ENCODE peak calls at places on chromosomes 16 and 17, in eight cellular contexts. One of them, this sample, is unnamed.

GRCh38 chr16:23155445-23156049 is 6.3 kb upstream of the USP31 start:
- DNase-seq in NCI-H226: no peak
- DNase-seq in activated naive CD8-positive, alpha-beta T cell treated with anti-CD3 and anti-CD28 coated beads, Interleukin-2, amount 50 U/mL, for 16 hours: no peak
- DNase-seq in neural progenitor cell: peak
- DNase-seq in neuronal stem cell: no peak
- DNase-seq in stimulated activated CD4-positive, alpha-beta T cell treated with anti-CD3 and anti-CD28 coated beads, Interleukin-4, amount 100 ng/mL, for 1 hour: peak
- DNase-seq in KBM-7: peak
- DNase-seq in fibroblast of the conjunctiva: no peak
- DNase-seq in this sample: no peak

GRCh38 chr17:4161560-4162221 is 18.7 kb downstream of the CYB5D2 start:
- DNase-seq in NCI-H226: peak
- DNase-seq in activated naive CD8-positive, alpha-beta T cell treated with anti-CD3 and anti-CD28 coated beads, Interleukin-2, amount 50 U/mL, for 16 hours: no peak
- DNase-seq in neural progenitor cell: peak
- DNase-seq in neuronal stem cell: no peak
- DNase-seq in stimulated activated CD4-positive, alpha-beta T cell treated with anti-CD3 and anti-CD28 coated beads, Interleukin-4, amount 100 ng/mL, for 1 hour: no peak
- DNase-seq in KBM-7: peak
- DNase-seq in fibroblast of the conjunctiva: no peak
- DNase-seq in this sample: no peak

GRCh38 chr16:65781363-65781762 is 585.1 kb upstream of the CDH5 start:
- DNase-seq in NCI-H226: peak
- DNase-seq in activated naive CD8-positive, alpha-beta T cell treated with anti-CD3 and anti-CD28 coated beads, Interleukin-2, amount 50 U/mL, for 16 hours: no peak
- DNase-seq in neural progenitor cell: no peak
- DNase-seq in neuronal stem cell: no peak
- DNase-seq in stimulated activated CD4-positive, alpha-beta T cell treated with anti-CD3 and anti-CD28 coated beads, Interleukin-4, amount 100 ng/mL, for 1 hour: no peak
- DNase-seq in KBM-7: no peak
- DNase-seq in fibroblast of the conjunctiva: no peak
- DNase-seq in this sample: no peak

GRCh38 chr16:87190288-87191240 is 126.6 kb downstream of the C16orf95 start:
- DNase-seq in NCI-H226: no peak
- DNase-seq in activated naive CD8-positive, alpha-beta T cell treated with anti-CD3 and anti-CD28 coated beads, Interleukin-2, amount 50 U/mL, for 16 hours: no peak
- DNase-seq in neural progenitor cell: no peak
- DNase-seq in neuronal stem cell: no peak
- DNase-seq in stimulated activated CD4-positive, alpha-beta T cell treated with anti-CD3 and anti-CD28 coated beads, Interleukin-4, amount 100 ng/mL, for 1 hour: no peak
- DNase-seq in KBM-7: no peak
- DNase-seq in fibroblast of the conjunctiva: no peak
- DNase-seq in this sample: no peak

GRCh38 chr16:23254338-23254737 is 47.8 kb upstream of the SCNN1B start:
- DNase-seq in NCI-H226: no peak
- DNase-seq in activated naive CD8-positive, alpha-beta T cell treated with anti-CD3 and anti-CD28 coated beads, Interleukin-2, amount 50 U/mL, for 16 hours: no peak
- DNase-seq in neural progenitor cell: peak
- DNase-seq in neuronal stem cell: no peak
- DNase-seq in stimulated activated CD4-positive, alpha-beta T cell treated with anti-CD3 and anti-CD28 coated beads, Interleukin-4, amount 100 ng/mL, for 1 hour: no peak
- DNase-seq in KBM-7: peak
- DNase-seq in fibroblast of the conjunctiva: no peak
- DNase-seq in this sample: no peak

GRCh38 chr17:31373150-31374082 is 18.1 kb upstream of the RAB11FIP4 start:
- DNase-seq in NCI-H226: peak
- DNase-seq in activated naive CD8-positive, alpha-beta T cell treated with anti-CD3 and anti-CD28 coated beads, Interleukin-2, amount 50 U/mL, for 16 hours: no peak
- DNase-seq in neural progenitor cell: peak
- DNase-seq in neuronal stem cell: no peak
- DNase-seq in stimulated activated CD4-positive, alpha-beta T cell treated with anti-CD3 and anti-CD28 coated beads, Interleukin-4, amount 100 ng/mL, for 1 hour: no peak
- DNase-seq in KBM-7: peak
- DNase-seq in fibroblast of the conjunctiva: peak
- DNase-seq in this sample: peak

GRCh38 chr17:62852195-62852594 is 44.1 kb upstream of the MARCHF10 start:
- DNase-seq in NCI-H226: no peak
- DNase-seq in activated naive CD8-positive, alpha-beta T cell treated with anti-CD3 and anti-CD28 coated beads, Interleukin-2, amount 50 U/mL, for 16 hours: no peak
- DNase-seq in neural progenitor cell: no peak
- DNase-seq in neuronal stem cell: no peak
- DNase-seq in stimulated activated CD4-positive, alpha-beta T cell treated with anti-CD3 and anti-CD28 coated beads, Interleukin-4, amount 100 ng/mL, for 1 hour: no peak
- DNase-seq in KBM-7: no peak
- DNase-seq in fibroblast of the conjunctiva: no peak
- DNase-seq in this sample: no peak

GRCh38 chr17:47286198-47286914 is 32.7 kb downstream of the ITGB3 start:
- DNase-seq in NCI-H226: no peak
- DNase-seq in activated naive CD8-positive, alpha-beta T cell treated with anti-CD3 and anti-CD28 coated beads, Interleukin-2, amount 50 U/mL, for 16 hours: no peak
- DNase-seq in neural progenitor cell: no peak
- DNase-seq in neuronal stem cell: no peak
- DNase-seq in stimulated activated CD4-positive, alpha-beta T cell treated with anti-CD3 and anti-CD28 coated beads, Interleukin-4, amount 100 ng/mL, for 1 hour: no peak
- DNase-seq in KBM-7: no peak
- DNase-seq in fibroblast of the conjunctiva: no peak
- DNase-seq in this sample: no peak

GRCh38 chr17:18139949-18140348 is 31.4 kb downstream of the MYO15A start:
- DNase-seq in NCI-H226: no peak
- DNase-seq in activated naive CD8-positive, alpha-beta T cell treated with anti-CD3 and anti-CD28 coated beads, Interleukin-2, amount 50 U/mL, for 16 hours: no peak
- DNase-seq in neural progenitor cell: peak
- DNase-seq in neuronal stem cell: no peak
- DNase-seq in stimulated activated CD4-positive, alpha-beta T cell treated with anti-CD3 and anti-CD28 coated beads, Interleukin-4, amount 100 ng/mL, for 1 hour: no peak
- DNase-seq in KBM-7: no peak
- DNase-seq in fibroblast of the conjunctiva: peak
- DNase-seq in this sample: no peak

GRCh38 chr16:84478172-84478948 is 26.1 kb downstream of the MEAK7 start:
- DNase-seq in NCI-H226: peak
- DNase-seq in activated naive CD8-positive, alpha-beta T cell treated with anti-CD3 and anti-CD28 coated beads, Interleukin-2, amount 50 U/mL, for 16 hours: no peak
- DNase-seq in neural progenitor cell: no peak
- DNase-seq in neuronal stem cell: no peak
- DNase-seq in stimulated activated CD4-positive, alpha-beta T cell treated with anti-CD3 and anti-CD28 coated beads, Interleukin-4, amount 100 ng/mL, for 1 hour: no peak
- DNase-seq in KBM-7: no peak
- DNase-seq in fibroblast of the conjunctiva: no peak
- DNase-seq in this sample: peak

GRCh38 chr17:47694018-47694817 is at the start of gene TBKBP1:
- DNase-seq in NCI-H226: no peak
- DNase-seq in activated naive CD8-positive, alpha-beta T cell treated with anti-CD3 and anti-CD28 coated beads, Interleukin-2, amount 50 U/mL, for 16 hours: peak
- DNase-seq in neural progenitor cell: peak
- DNase-seq in neuronal stem cell: peak
- DNase-seq in stimulated activated CD4-positive, alpha-beta T cell treated with anti-CD3 and anti-CD28 coated beads, Interleukin-4, amount 100 ng/mL, for 1 hour: peak
- DNase-seq in KBM-7: peak
- DNase-seq in fibroblast of the conjunctiva: no peak
- DNase-seq in this sample: no peak

GRCh38 chr17:65554568-65555223 is 6.8 kb downstream of the AXIN2 start:
- DNase-seq in NCI-H226: no peak
- DNase-seq in activated naive CD8-positive, alpha-beta T cell treated with anti-CD3 and anti-CD28 coated beads, Interleukin-2, amount 50 U/mL, for 16 hours: no peak
- DNase-seq in neural progenitor cell: peak
- DNase-seq in neuronal stem cell: no peak
- DNase-seq in stimulated activated CD4-positive, alpha-beta T cell treated with anti-CD3 and anti-CD28 coated beads, Interleukin-4, amount 100 ng/mL, for 1 hour: no peak
- DNase-seq in KBM-7: no peak
- DNase-seq in fibroblast of the conjunctiva: no peak
- DNase-seq in this sample: no peak

GRCh38 chr16:90020838-90021382 is 1.7 kb upstream of the DBNDD1 start:
- DNase-seq in NCI-H226: peak
- DNase-seq in activated naive CD8-positive, alpha-beta T cell treated with anti-CD3 and anti-CD28 coated beads, Interleukin-2, amount 50 U/mL, for 16 hours: no peak
- DNase-seq in neural progenitor cell: no peak
- DNase-seq in neuronal stem cell: no peak
- DNase-seq in stimulated activated CD4-positive, alpha-beta T cell treated with anti-CD3 and anti-CD28 coated beads, Interleukin-4, amount 100 ng/mL, for 1 hour: no peak
- DNase-seq in KBM-7: peak
- DNase-seq in fibroblast of the conjunctiva: no peak
- DNase-seq in this sample: peak

GRCh38 chr17:38893612-38894011 is 23.8 kb downstream of the LASP1 start:
- DNase-seq in NCI-H226: no peak
- DNase-seq in activated naive CD8-positive, alpha-beta T cell treated with anti-CD3 and anti-CD28 coated beads, Interleukin-2, amount 50 U/mL, for 16 hours: no peak
- DNase-seq in neural progenitor cell: peak
- DNase-seq in neuronal stem cell: no peak
- DNase-seq in stimulated activated CD4-positive, alpha-beta T cell treated with anti-CD3 and anti-CD28 coated beads, Interleukin-4, amount 100 ng/mL, for 1 hour: no peak
- DNase-seq in KBM-7: peak
- DNase-seq in fibroblast of the conjunctiva: no peak
- DNase-seq in this sample: no peak

GRCh38 chr16:79264237-79265104 is 336.1 kb downstream of the MAF start:
- DNase-seq in NCI-H226: no peak
- DNase-seq in activated naive CD8-positive, alpha-beta T cell treated with anti-CD3 and anti-CD28 coated beads, Interleukin-2, amount 50 U/mL, for 16 hours: no peak
- DNase-seq in neural progenitor cell: no peak
- DNase-seq in neuronal stem cell: no peak
- DNase-seq in stimulated activated CD4-positive, alpha-beta T cell treated with anti-CD3 and anti-CD28 coated beads, Interleukin-4, amount 100 ng/mL, for 1 hour: no peak
- DNase-seq in KBM-7: no peak
- DNase-seq in fibroblast of the conjunctiva: no peak
- DNase-seq in this sample: no peak

GRCh38 chr16:27304881-27305280 is 8.9 kb upstream of the IL4R start:
- DNase-seq in NCI-H226: no peak
- DNase-seq in activated naive CD8-positive, alpha-beta T cell treated with anti-CD3 and anti-CD28 coated beads, Interleukin-2, amount 50 U/mL, for 16 hours: no peak
- DNase-seq in neural progenitor cell: no peak
- DNase-seq in neuronal stem cell: no peak
- DNase-seq in stimulated activated CD4-positive, alpha-beta T cell treated with anti-CD3 and anti-CD28 coated beads, Interleukin-4, amount 100 ng/mL, for 1 hour: no peak
- DNase-seq in KBM-7: no peak
- DNase-seq in fibroblast of the conjunctiva: no peak
- DNase-seq in this sample: no peak

GRCh38 chr16:364595-365491 is 5.5 kb downstream of the MRPL28 start:
- DNase-seq in NCI-H226: no peak
- DNase-seq in activated naive CD8-positive, alpha-beta T cell treated with anti-CD3 and anti-CD28 coated beads, Interleukin-2, amount 50 U/mL, for 16 hours: no peak
- DNase-seq in neural progenitor cell: no peak
- DNase-seq in neuronal stem cell: no peak
- DNase-seq in stimulated activated CD4-positive, alpha-beta T cell treated with anti-CD3 and anti-CD28 coated beads, Interleukin-4, amount 100 ng/mL, for 1 hour: no peak
- DNase-seq in KBM-7: no peak
- DNase-seq in fibroblast of the conjunctiva: no peak
- DNase-seq in this sample: no peak

GRCh38 chr17:17943281-17943984 is 28.8 kb downstream of the TOM1L2 start:
- DNase-seq in NCI-H226: peak
- DNase-seq in activated naive CD8-positive, alpha-beta T cell treated with anti-CD3 and anti-CD28 coated beads, Interleukin-2, amount 50 U/mL, for 16 hours: no peak
- DNase-seq in neural progenitor cell: no peak
- DNase-seq in neuronal stem cell: no peak
- DNase-seq in stimulated activated CD4-positive, alpha-beta T cell treated with anti-CD3 and anti-CD28 coated beads, Interleukin-4, amount 100 ng/mL, for 1 hour: no peak
- DNase-seq in KBM-7: no peak
- DNase-seq in fibroblast of the conjunctiva: no peak
- DNase-seq in this sample: no peak

GRCh38 chr17:292016-292415 is 60.6 kb downstream of the RPH3AL start:
- DNase-seq in NCI-H226: no peak
- DNase-seq in activated naive CD8-positive, alpha-beta T cell treated with anti-CD3 and anti-CD28 coated beads, Interleukin-2, amount 50 U/mL, for 16 hours: no peak
- DNase-seq in neural progenitor cell: no peak
- DNase-seq in neuronal stem cell: no peak
- DNase-seq in stimulated activated CD4-positive, alpha-beta T cell treated with anti-CD3 and anti-CD28 coated beads, Interleukin-4, amount 100 ng/mL, for 1 hour: no peak
- DNase-seq in KBM-7: no peak
- DNase-seq in fibroblast of the conjunctiva: no peak
- DNase-seq in this sample: no peak

GRCh38 chr17:77405867-77406513 is 265.2 kb downstream of the SEC14L1 start:
- DNase-seq in NCI-H226: no peak
- DNase-seq in activated naive CD8-positive, alpha-beta T cell treated with anti-CD3 and anti-CD28 coated beads, Interleukin-2, amount 50 U/mL, for 16 hours: no peak
- DNase-seq in neural progenitor cell: no peak
- DNase-seq in neuronal stem cell: no peak
- DNase-seq in stimulated activated CD4-positive, alpha-beta T cell treated with anti-CD3 and anti-CD28 coated beads, Interleukin-4, amount 100 ng/mL, for 1 hour: no peak
- DNase-seq in KBM-7: peak
- DNase-seq in fibroblast of the conjunctiva: no peak
- DNase-seq in this sample: no peak

GRCh38 chr16:82603784-82604411 is 22.9 kb upstream of the CDH13 start:
- DNase-seq in NCI-H226: no peak
- DNase-seq in activated naive CD8-positive, alpha-beta T cell treated with anti-CD3 and anti-CD28 coated beads, Interleukin-2, amount 50 U/mL, for 16 hours: no peak
- DNase-seq in neural progenitor cell: peak
- DNase-seq in neuronal stem cell: peak
- DNase-seq in stimulated activated CD4-positive, alpha-beta T cell treated with anti-CD3 and anti-CD28 coated beads, Interleukin-4, amount 100 ng/mL, for 1 hour: no peak
- DNase-seq in KBM-7: no peak
- DNase-seq in fibroblast of the conjunctiva: peak
- DNase-seq in this sample: peak

GRCh38 chr16:58639230-58639629 is 9.6 kb upstream of the CNOT1 start:
- DNase-seq in NCI-H226: no peak
- DNase-seq in activated naive CD8-positive, alpha-beta T cell treated with anti-CD3 and anti-CD28 coated beads, Interleukin-2, amount 50 U/mL, for 16 hours: no peak
- DNase-seq in neural progenitor cell: no peak
- DNase-seq in neuronal stem cell: no peak
- DNase-seq in stimulated activated CD4-positive, alpha-beta T cell treated with anti-CD3 and anti-CD28 coated beads, Interleukin-4, amount 100 ng/mL, for 1 hour: no peak
- DNase-seq in KBM-7: no peak
- DNase-seq in fibroblast of the conjunctiva: no peak
- DNase-seq in this sample: no peak

GRCh38 chr17:7435676-7436555 is 681 bp downstream of the TMEM102 start:
- DNase-seq in NCI-H226: no peak
- DNase-seq in activated naive CD8-positive, alpha-beta T cell treated with anti-CD3 and anti-CD28 coated beads, Interleukin-2, amount 50 U/mL, for 16 hours: no peak
- DNase-seq in neural progenitor cell: peak
- DNase-seq in neuronal stem cell: peak
- DNase-seq in stimulated activated CD4-positive, alpha-beta T cell treated with anti-CD3 and anti-CD28 coated beads, Interleukin-4, amount 100 ng/mL, for 1 hour: peak
- DNase-seq in KBM-7: peak
- DNase-seq in fibroblast of the conjunctiva: no peak
- DNase-seq in this sample: no peak

GRCh38 chr17:35239823-35240222 is 3.0 kb upstream of the SLFN5 start:
- DNase-seq in NCI-H226: no peak
- DNase-seq in activated naive CD8-positive, alpha-beta T cell treated with anti-CD3 and anti-CD28 coated beads, Interleukin-2, amount 50 U/mL, for 16 hours: no peak
- DNase-seq in neural progenitor cell: no peak
- DNase-seq in neuronal stem cell: no peak
- DNase-seq in stimulated activated CD4-positive, alpha-beta T cell treated with anti-CD3 and anti-CD28 coated beads, Interleukin-4, amount 100 ng/mL, for 1 hour: no peak
- DNase-seq in KBM-7: no peak
- DNase-seq in fibroblast of the conjunctiva: no peak
- DNase-seq in this sample: no peak

GRCh38 chr17:6823011-6823442 is 8.5 kb downstream of the TEKT1 start:
- DNase-seq in NCI-H226: peak
- DNase-seq in activated naive CD8-positive, alpha-beta T cell treated with anti-CD3 and anti-CD28 coated beads, Interleukin-2, amount 50 U/mL, for 16 hours: no peak
- DNase-seq in neural progenitor cell: no peak
- DNase-seq in neuronal stem cell: no peak
- DNase-seq in stimulated activated CD4-positive, alpha-beta T cell treated with anti-CD3 and anti-CD28 coated beads, Interleukin-4, amount 100 ng/mL, for 1 hour: no peak
- DNase-seq in KBM-7: no peak
- DNase-seq in fibroblast of the conjunctiva: peak
- DNase-seq in this sample: no peak

GRCh38 chr17:7220593-7221280 is 999 bp downstream of the ACADVL start:
- DNase-seq in NCI-H226: peak
- DNase-seq in activated naive CD8-positive, alpha-beta T cell treated with anti-CD3 and anti-CD28 coated beads, Interleukin-2, amount 50 U/mL, for 16 hours: no peak
- DNase-seq in neural progenitor cell: peak
- DNase-seq in neuronal stem cell: no peak
- DNase-seq in stimulated activated CD4-positive, alpha-beta T cell treated with anti-CD3 and anti-CD28 coated beads, Interleukin-4, amount 100 ng/mL, for 1 hour: peak
- DNase-seq in KBM-7: peak
- DNase-seq in fibroblast of the conjunctiva: peak
- DNase-seq in this sample: no peak

GRCh38 chr17:31580331-31581021 is 189.0 kb downstream of the RAB11FIP4 start:
- DNase-seq in NCI-H226: peak
- DNase-seq in activated naive CD8-positive, alpha-beta T cell treated with anti-CD3 and anti-CD28 coated beads, Interleukin-2, amount 50 U/mL, for 16 hours: no peak
- DNase-seq in neural progenitor cell: no peak
- DNase-seq in neuronal stem cell: no peak
- DNase-seq in stimulated activated CD4-positive, alpha-beta T cell treated with anti-CD3 and anti-CD28 coated beads, Interleukin-4, amount 100 ng/mL, for 1 hour: no peak
- DNase-seq in KBM-7: no peak
- DNase-seq in fibroblast of the conjunctiva: no peak
- DNase-seq in this sample: no peak

GRCh38 chr17:44914698-44915271 is 515 bp downstream of the GFAP start:
- DNase-seq in NCI-H226: no peak
- DNase-seq in activated naive CD8-positive, alpha-beta T cell treated with anti-CD3 and anti-CD28 coated beads, Interleukin-2, amount 50 U/mL, for 16 hours: no peak
- DNase-seq in neural progenitor cell: no peak
- DNase-seq in neuronal stem cell: no peak
- DNase-seq in stimulated activated CD4-positive, alpha-beta T cell treated with anti-CD3 and anti-CD28 coated beads, Interleukin-4, amount 100 ng/mL, for 1 hour: no peak
- DNase-seq in KBM-7: no peak
- DNase-seq in fibroblast of the conjunctiva: no peak
- DNase-seq in this sample: no peak

GRCh38 chr16:64475627-64476351 is 646.1 kb downstream of the CDH11 start:
- DNase-seq in NCI-H226: no peak
- DNase-seq in activated naive CD8-positive, alpha-beta T cell treated with anti-CD3 and anti-CD28 coated beads, Interleukin-2, amount 50 U/mL, for 16 hours: no peak
- DNase-seq in neural progenitor cell: no peak
- DNase-seq in neuronal stem cell: no peak
- DNase-seq in stimulated activated CD4-positive, alpha-beta T cell treated with anti-CD3 and anti-CD28 coated beads, Interleukin-4, amount 100 ng/mL, for 1 hour: no peak
- DNase-seq in KBM-7: no peak
- DNase-seq in fibroblast of the conjunctiva: no peak
- DNase-seq in this sample: no peak

GRCh38 chr17:51657224-51657623 is 396.9 kb downstream of the UTP18 start:
- DNase-seq in NCI-H226: no peak
- DNase-seq in activated naive CD8-positive, alpha-beta T cell treated with anti-CD3 and anti-CD28 coated beads, Interleukin-2, amount 50 U/mL, for 16 hours: no peak
- DNase-seq in neural progenitor cell: no peak
- DNase-seq in neuronal stem cell: no peak
- DNase-seq in stimulated activated CD4-positive, alpha-beta T cell treated with anti-CD3 and anti-CD28 coated beads, Interleukin-4, amount 100 ng/mL, for 1 hour: no peak
- DNase-seq in KBM-7: no peak
- DNase-seq in fibroblast of the conjunctiva: no peak
- DNase-seq in this sample: no peak

GRCh38 chr17:66952031-66952524 is 12.4 kb upstream of the CACNG4 start:
- DNase-seq in NCI-H226: peak
- DNase-seq in activated naive CD8-positive, alpha-beta T cell treated with anti-CD3 and anti-CD28 coated beads, Interleukin-2, amount 50 U/mL, for 16 hours: no peak
- DNase-seq in neural progenitor cell: peak
- DNase-seq in neuronal stem cell: no peak
- DNase-seq in stimulated activated CD4-positive, alpha-beta T cell treated with anti-CD3 and anti-CD28 coated beads, Interleukin-4, amount 100 ng/mL, for 1 hour: no peak
- DNase-seq in KBM-7: no peak
- DNase-seq in fibroblast of the conjunctiva: peak
- DNase-seq in this sample: peak

GRCh38 chr16:1102921-1103648 is 7.0 kb upstream of the C1QTNF8 start:
- DNase-seq in NCI-H226: no peak
- DNase-seq in activated naive CD8-positive, alpha-beta T cell treated with anti-CD3 and anti-CD28 coated beads, Interleukin-2, amount 50 U/mL, for 16 hours: peak
- DNase-seq in neural progenitor cell: peak
- DNase-seq in neuronal stem cell: peak
- DNase-seq in stimulated activated CD4-positive, alpha-beta T cell treated with anti-CD3 and anti-CD28 coated beads, Interleukin-4, amount 100 ng/mL, for 1 hour: peak
- DNase-seq in KBM-7: peak
- DNase-seq in fibroblast of the conjunctiva: no peak
- DNase-seq in this sample: no peak

GRCh38 chr16:57569306-57569946 is 27.0 kb downstream of the ADGRG5 start:
- DNase-seq in NCI-H226: no peak
- DNase-seq in activated naive CD8-positive, alpha-beta T cell treated with anti-CD3 and anti-CD28 coated beads, Interleukin-2, amount 50 U/mL, for 16 hours: no peak
- DNase-seq in neural progenitor cell: no peak
- DNase-seq in neuronal stem cell: no peak
- DNase-seq in stimulated activated CD4-positive, alpha-beta T cell treated with anti-CD3 and anti-CD28 coated beads, Interleukin-4, amount 100 ng/mL, for 1 hour: no peak
- DNase-seq in KBM-7: no peak
- DNase-seq in fibroblast of the conjunctiva: no peak
- DNase-seq in this sample: no peak

GRCh38 chr16:61555718-61556441 is 480.4 kb downstream of the CDH8 start:
- DNase-seq in NCI-H226: no peak
- DNase-seq in activated naive CD8-positive, alpha-beta T cell treated with anti-CD3 and anti-CD28 coated beads, Interleukin-2, amount 50 U/mL, for 16 hours: no peak
- DNase-seq in neural progenitor cell: no peak
- DNase-seq in neuronal stem cell: no peak
- DNase-seq in stimulated activated CD4-positive, alpha-beta T cell treated with anti-CD3 and anti-CD28 coated beads, Interleukin-4, amount 100 ng/mL, for 1 hour: no peak
- DNase-seq in KBM-7: no peak
- DNase-seq in fibroblast of the conjunctiva: no peak
- DNase-seq in this sample: no peak